ENCODE peak calls at places on chromosomes 7 and 10, in six cellular contexts. One of them, this sample, is unnamed.
A peak's percentile ranks its signal among the peaks of the same experiment; 100 is the strongest.

GRCh38 chr10:49163741-49164140 is 24.4 kb downstream of the TMEM273 start:
- DNase-seq in astrocyte: peak; percentile 86
- DNase-seq in GM12878: no peak
- DNase-seq in endodermal cell: no peak
- DNase-seq in GM23248: peak; percentile 93
- DNase-seq in MM.1S: no peak
- DNase-seq in this sample: no peak

GRCh38 chr7:120843121-120843520 is 14.8 kb downstream of the TSPAN12 start:
- DNase-seq in GM12878: no peak
- DNase-seq in astrocyte: no peak
- DNase-seq in MM.1S: no peak
- DNase-seq in GM23248: peak; percentile 67
- DNase-seq in endodermal cell: no peak
- DNase-seq in this sample: no peak

GRCh38 chr7:137081694-137082093 is 213.2 kb downstream of the CHRM2 start:
- DNase-seq in astrocyte: peak; percentile 99
- DNase-seq in GM23248: peak; percentile 90
- DNase-seq in MM.1S: no peak
- DNase-seq in GM12878: no peak
- DNase-seq in endodermal cell: no peak
- DNase-seq in this sample: peak; percentile 96

GRCh38 chr10:128883126-128884060 is 583.6 kb upstream of the MGMT start:
- DNase-seq in MM.1S: no peak
- DNase-seq in GM23248: no peak
- DNase-seq in GM12878: no peak
- DNase-seq in astrocyte: no peak
- DNase-seq in endodermal cell: peak; percentile 30
- DNase-seq in this sample: no peak

GRCh38 chr7:14924398-14924797 is 21.8 kb upstream of the DGKB start:
- DNase-seq in astrocyte: no peak
- DNase-seq in GM23248: peak; percentile 59
- DNase-seq in GM12878: no peak
- DNase-seq in endodermal cell: no peak
- DNase-seq in MM.1S: no peak
- DNase-seq in this sample: peak; percentile 42

GRCh38 chr10:60048146-60048545 is 141.8 kb upstream of the CCDC6 start:
- DNase-seq in MM.1S: no peak
- DNase-seq in GM12878: no peak
- DNase-seq in endodermal cell: peak; percentile 85
- DNase-seq in astrocyte: peak; percentile 42
- DNase-seq in GM23248: no peak
- DNase-seq in this sample: no peak

GRCh38 chr10:52486840-52487611 is 172.9 kb downstream of the DKK1 start:
- DNase-seq in GM12878: no peak
- DNase-seq in endodermal cell: no peak
- DNase-seq in GM23248: peak; percentile 89
- DNase-seq in astrocyte: peak; percentile 91
- DNase-seq in MM.1S: peak; percentile 53
- DNase-seq in this sample: peak; percentile 87

GRCh38 chr10:114492351-114493037 is 88.2 kb upstream of the AFAP1L2 start:
- DNase-seq in GM23248: no peak
- DNase-seq in GM12878: no peak
- DNase-seq in astrocyte: peak; percentile 19
- DNase-seq in MM.1S: peak; percentile 74
- DNase-seq in endodermal cell: no peak
- DNase-seq in this sample: no peak

GRCh38 chr7:33806284-33807157 is 98.8 kb upstream of the BMPER start:
- DNase-seq in GM23248: no peak
- DNase-seq in astrocyte: peak; percentile 29
- DNase-seq in MM.1S: no peak
- DNase-seq in GM12878: no peak
- DNase-seq in endodermal cell: no peak
- DNase-seq in this sample: peak; percentile 2

GRCh38 chr7:78226059-78226658 is 427.6 kb downstream of the PHTF2 start:
- DNase-seq in astrocyte: no peak
- DNase-seq in MM.1S: no peak
- DNase-seq in GM12878: no peak
- DNase-seq in GM23248: peak; percentile 44
- DNase-seq in endodermal cell: peak; percentile 89
- DNase-seq in this sample: peak; percentile 31

GRCh38 chr7:25891591-25891990 is 260.4 kb upstream of the NFE2L3 start:
- DNase-seq in astrocyte: no peak
- DNase-seq in MM.1S: no peak
- DNase-seq in GM23248: no peak
- DNase-seq in GM12878: no peak
- DNase-seq in endodermal cell: no peak
- DNase-seq in this sample: no peak

GRCh38 chr10:20674870-20675385 is 222.2 kb downstream of the NEBL start:
- DNase-seq in GM23248: no peak
- DNase-seq in astrocyte: no peak
- DNase-seq in GM12878: no peak
- DNase-seq in endodermal cell: no peak
- DNase-seq in MM.1S: no peak
- DNase-seq in this sample: no peak

GRCh38 chr7:127665922-127666321 is 13.9 kb downstream of the SND1 start:
- DNase-seq in MM.1S: no peak
- DNase-seq in endodermal cell: peak; percentile 82
- DNase-seq in GM23248: no peak
- DNase-seq in GM12878: no peak
- DNase-seq in astrocyte: no peak
- DNase-seq in this sample: no peak

GRCh38 chr10:130456616-130457015 is 320.4 kb downstream of the GLRX3 start:
- DNase-seq in GM12878: no peak
- DNase-seq in endodermal cell: no peak
- DNase-seq in GM23248: no peak
- DNase-seq in astrocyte: no peak
- DNase-seq in MM.1S: no peak
- DNase-seq in this sample: no peak

GRCh38 chr10:60336901-60337630 is 52.6 kb downstream of the ANK3 start:
- DNase-seq in endodermal cell: no peak
- DNase-seq in GM12878: no peak
- DNase-seq in astrocyte: no peak
- DNase-seq in MM.1S: no peak
- DNase-seq in GM23248: no peak
- DNase-seq in this sample: no peak

GRCh38 chr10:9342865-9343450 is 1288.5 kb downstream of the GATA3 start:
- DNase-seq in MM.1S: peak; percentile 53
- DNase-seq in GM23248: peak; percentile 66
- DNase-seq in astrocyte: peak; percentile 24
- DNase-seq in GM12878: no peak
- DNase-seq in endodermal cell: no peak
- DNase-seq in this sample: peak; percentile 60

GRCh38 chr10:119197921-119198320 is 9.4 kb upstream of the GRK5 start:
- DNase-seq in GM23248: peak; percentile 86
- DNase-seq in MM.1S: no peak
- DNase-seq in endodermal cell: no peak
- DNase-seq in astrocyte: peak; percentile 85
- DNase-seq in GM12878: no peak
- DNase-seq in this sample: no peak

GRCh38 chr7:157832866-157833607 is 496.2 kb downstream of the DNAJB6 start:
- DNase-seq in MM.1S: no peak
- DNase-seq in endodermal cell: no peak
- DNase-seq in astrocyte: no peak
- DNase-seq in GM12878: no peak
- DNase-seq in GM23248: no peak
- DNase-seq in this sample: no peak

GRCh38 chr10:11546581-11546980 is 64.9 kb downstream of the USP6NL start:
- DNase-seq in GM12878: no peak
- DNase-seq in MM.1S: no peak
- DNase-seq in astrocyte: peak; percentile 56
- DNase-seq in endodermal cell: no peak
- DNase-seq in GM23248: peak; percentile 42
- DNase-seq in this sample: peak; percentile 53

GRCh38 chr7:5396999-5397656 is 26.5 kb downstream of the TNRC18 start:
- DNase-seq in GM23248: peak; percentile 99
- DNase-seq in MM.1S: peak; percentile 96
- DNase-seq in GM12878: peak; percentile 77
- DNase-seq in endodermal cell: no peak
- DNase-seq in astrocyte: peak; percentile 42
- DNase-seq in this sample: no peak

GRCh38 chr10:71621783-71622526 is 97.6 kb downstream of the C10orf105 start:
- DNase-seq in GM23248: peak; percentile 71
- DNase-seq in GM12878: no peak
- DNase-seq in astrocyte: peak; percentile 58
- DNase-seq in endodermal cell: peak; percentile 79
- DNase-seq in MM.1S: no peak
- DNase-seq in this sample: peak; percentile 71

GRCh38 chr10:118956253-118957140 is 73.0 kb upstream of the NANOS1 start:
- DNase-seq in astrocyte: no peak
- DNase-seq in GM12878: no peak
- DNase-seq in endodermal cell: peak; percentile 49
- DNase-seq in MM.1S: no peak
- DNase-seq in GM23248: no peak
- DNase-seq in this sample: no peak

GRCh38 chr7:135558337-135558767 is 635 bp downstream of the NUP205 start:
- DNase-seq in astrocyte: peak; percentile 45
- DNase-seq in endodermal cell: peak; percentile 79
- DNase-seq in MM.1S: peak; percentile 89
- DNase-seq in GM23248: peak; percentile 82
- DNase-seq in GM12878: peak; percentile 62
- DNase-seq in this sample: peak; percentile 86

GRCh38 chr7:112001089-112001826 is 204.9 kb downstream of the DOCK4 start:
- DNase-seq in GM23248: peak; percentile 81
- DNase-seq in MM.1S: no peak
- DNase-seq in endodermal cell: no peak
- DNase-seq in GM12878: no peak
- DNase-seq in astrocyte: peak; percentile 91
- DNase-seq in this sample: peak; percentile 79

GRCh38 chr10:905972-906371 is 25.5 kb downstream of the LARP4B start:
- DNase-seq in GM23248: no peak
- DNase-seq in endodermal cell: no peak
- DNase-seq in MM.1S: no peak
- DNase-seq in astrocyte: no peak
- DNase-seq in GM12878: no peak
- DNase-seq in this sample: no peak

GRCh38 chr10:111063471-111063870 is 13.4 kb upstream of the ADRA2A start:
- DNase-seq in MM.1S: no peak
- DNase-seq in astrocyte: no peak
- DNase-seq in endodermal cell: no peak
- DNase-seq in GM12878: no peak
- DNase-seq in GM23248: no peak
- DNase-seq in this sample: no peak
- H3K9ac ChIP-seq in MM.1S: no peak overlapping the region
- H3K9ac ChIP-seq in astrocyte: no peak overlapping the region
- H3K9ac ChIP-seq in endodermal cell: no peak overlapping the region
- H3K9ac ChIP-seq in GM12878: no peak overlapping the region
- H3K9ac ChIP-seq in GM23248: no peak overlapping the region
- H3K9ac ChIP-seq in this sample: no peak overlapping the region

DNA sequence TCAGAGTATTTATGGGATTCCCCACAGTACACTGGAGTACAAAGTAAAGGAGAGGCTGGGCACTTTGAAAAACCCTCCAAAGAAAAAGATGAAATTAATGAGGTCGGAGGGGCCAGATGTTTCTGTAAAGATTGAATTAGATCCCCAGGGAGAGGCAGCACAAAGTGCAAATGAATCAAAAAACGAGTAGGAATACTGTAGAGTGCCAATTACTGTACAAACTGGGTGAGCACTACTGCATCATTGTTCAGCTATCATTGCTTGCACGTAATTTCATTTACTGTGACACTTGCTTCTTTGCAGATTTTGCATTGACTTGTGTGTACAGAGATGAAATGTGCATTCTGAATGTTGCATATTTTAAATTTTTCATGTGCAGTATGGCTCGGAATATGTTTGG is 123.6 kb downstream of the LCOR start:
- DNase-seq in MM.1S: no peak
- DNase-seq in endodermal cell: no peak
- DNase-seq in GM12878: no peak
- DNase-seq in astrocyte: no peak
- DNase-seq in GM23248: no peak
- DNase-seq in this sample: no peak
- H3K36me3 ChIP-seq in MM.1S: no peaks in the 10 kb centered on the region
- H3K36me3 ChIP-seq in endodermal cell: peaks cover 49% of the 10 kb centered on the region
- H3K36me3 ChIP-seq in GM12878: peaks cover 19% of the 10 kb centered on the region
- H3K36me3 ChIP-seq in astrocyte: peaks cover 31% of the 10 kb centered on the region
- H3K36me3 ChIP-seq in GM23248: peaks cover 28% of the 10 kb centered on the region
- H3K36me3 ChIP-seq in this sample: peaks cover 47% of the 10 kb centered on the region

DNA sequence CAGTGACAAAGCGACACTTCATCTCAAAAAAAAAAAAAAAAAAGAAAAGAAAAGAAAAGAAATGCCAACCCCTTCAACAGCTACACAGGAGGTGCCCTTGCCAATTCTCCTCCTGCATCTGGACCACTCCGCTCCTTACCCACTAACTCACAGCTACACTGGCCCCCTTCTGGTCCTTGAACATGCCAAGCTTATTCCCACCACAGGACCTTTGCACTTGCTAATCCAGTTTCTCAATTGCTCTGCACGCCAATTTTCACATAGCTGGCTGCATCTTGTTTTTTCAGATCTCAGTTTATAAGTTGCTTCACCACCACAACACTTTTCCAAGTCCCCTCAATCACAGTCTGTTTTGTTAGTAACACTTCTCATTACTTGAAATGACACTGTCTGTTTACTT is 5.5 kb downstream of the PDAP1 start:
- DNase-seq in endodermal cell: no peak
- DNase-seq in GM12878: no peak
- DNase-seq in GM23248: no peak
- DNase-seq in astrocyte: no peak
- DNase-seq in MM.1S: no peak
- DNase-seq in this sample: no peak
- H3K9ac ChIP-seq in endodermal cell: no peak overlapping the region
- H3K9ac ChIP-seq in GM12878: no peak overlapping the region
- H3K9ac ChIP-seq in GM23248: no peak overlapping the region
- H3K9ac ChIP-seq in astrocyte: no peak overlapping the region
- H3K9ac ChIP-seq in MM.1S: no peak overlapping the region
- H3K9ac ChIP-seq in this sample: no peak overlapping the region

GRCh38 chr10:43090188-43090587 is 13.3 kb downstream of the RET start:
- DNase-seq in endodermal cell: no peak
- DNase-seq in astrocyte: no peak
- DNase-seq in GM23248: no peak
- DNase-seq in MM.1S: no peak
- DNase-seq in GM12878: no peak
- DNase-seq in this sample: no peak

GRCh38 chr10:43091846-43092245 is 15.0 kb downstream of the RET start:
- DNase-seq in astrocyte: no peak
- DNase-seq in GM12878: no peak
- DNase-seq in endodermal cell: no peak
- DNase-seq in MM.1S: no peak
- DNase-seq in GM23248: no peak
- DNase-seq in this sample: no peak

GRCh38 chr10:43093423-43094090 is 16.7 kb downstream of the RET start:
- DNase-seq in endodermal cell: peak; percentile 83
- DNase-seq in GM23248: peak; percentile 38
- DNase-seq in astrocyte: no peak
- DNase-seq in GM12878: no peak
- DNase-seq in MM.1S: no peak
- DNase-seq in this sample: no peak

GRCh38 chr10:43090664-43091063 is 13.8 kb downstream of the RET start:
- DNase-seq in GM23248: no peak
- DNase-seq in GM12878: no peak
- DNase-seq in MM.1S: no peak
- DNase-seq in astrocyte: no peak
- DNase-seq in endodermal cell: no peak
- DNase-seq in this sample: no peak

DNA sequence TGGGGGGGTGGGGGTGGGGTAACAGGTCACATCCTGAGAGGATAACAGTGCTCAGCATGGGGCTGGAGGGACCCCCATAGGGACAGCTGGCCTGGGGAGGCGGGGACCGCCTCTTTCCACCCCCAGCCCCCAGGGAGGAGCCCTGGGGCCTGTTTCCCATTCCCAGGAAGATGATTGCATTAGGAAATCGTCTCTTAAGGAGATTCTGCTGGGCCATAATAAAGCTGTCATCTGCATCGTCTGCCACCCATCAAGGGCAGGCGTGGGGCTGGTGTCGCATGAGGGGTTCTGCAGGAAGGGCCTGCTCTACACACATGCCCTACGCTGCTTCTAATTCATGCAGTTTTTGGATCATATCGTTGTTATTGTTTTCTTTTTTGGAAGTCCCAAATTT is 17.2 kb downstream of the RET start:
- DNase-seq in MM.1S: no peak
- DNase-seq in astrocyte: no peak
- DNase-seq in endodermal cell: no peak
- DNase-seq in GM23248: no peak
- DNase-seq in GM12878: no peak
- DNase-seq in this sample: no peak
- H3K36me3 ChIP-seq in MM.1S: no peaks in the 10 kb centered on the region
- H3K36me3 ChIP-seq in astrocyte: no peaks in the 10 kb centered on the region
- H3K36me3 ChIP-seq in endodermal cell: no peaks in the 10 kb centered on the region
- H3K36me3 ChIP-seq in GM23248: no peaks in the 10 kb centered on the region
- H3K36me3 ChIP-seq in GM12878: no peaks in the 10 kb centered on the region
- H3K36me3 ChIP-seq in this sample: no peaks in the 10 kb centered on the region